ENCODE peak calls at places on chromosomes 3 and 15, in seven cellular contexts. Q, G, P, I, E, N and B are unnamed samples.

GRCh38 chr3:49173792-49174170 is 2.4 kb downstream of the KLHDC8B start:
- DNase-seq in Q (peak), G (peak), P (no peak), I (peak), E (no peak), N (no peak), B (peak)

GRCh38 chr3:40680685-40681657 is 156.2 kb downstream of the ZNF621 start:
- DNase-seq in Q (no peak), G (no peak), P (no peak), I (no peak), E (no peak), N (no peak), B (no peak)

GRCh38 chr3:143763568-143764162 is 84.6 kb downstream of the SLC9A9 start:
- DNase-seq in Q (no peak), G (peak), P (no peak), I (no peak), E (no peak), N (no peak), B (no peak)

GRCh38 chr3:53845103-53845880 is 927 bp downstream of the CHDH start:
- DNase-seq in Q (peak), G (peak), P (peak), I (peak), E (no peak), N (no peak), B (no peak)

GRCh38 chr3:76367281-76367680 is 581.9 kb upstream of the ZNF717 start:
- DNase-seq in Q (peak), G (no peak), P (no peak), I (no peak), E (no peak), N (no peak), B (no peak)

GRCh38 chr15:74261041-74261440 is 24.9 kb downstream of the CCDC33 start:
- DNase-seq in Q (no peak), G (no peak), P (no peak), I (no peak), E (no peak), N (no peak), B (no peak)

GRCh38 chr3:119235151-119235550 is 5.5 kb downstream of the B4GALT4 start:
- DNase-seq in Q (peak), G (peak), P (no peak), I (no peak), E (no peak), N (no peak), B (no peak)

GRCh38 chr3:23712656-23713559 is 92.8 kb upstream of the UBE2E1 start:
- DNase-seq in Q (peak), G (peak), P (peak), I (peak), E (no peak), N (no peak), B (no peak)

GRCh38 chr3:188947983-188948657 is 223.7 kb upstream of the TPRG1 start:
- DNase-seq in Q (peak), G (peak), P (peak), I (peak), E (no peak), N (no peak), B (peak)

GRCh38 chr3:48681974-48682610 is 3.6 kb downstream of the NCKIPSD start:
- DNase-seq in Q (no peak), G (no peak), P (no peak), I (no peak), E (no peak), N (no peak), B (no peak)

GRCh38 chr15:85860394-85861161 is 65.9 kb upstream of the KLHL25 start:
- DNase-seq in Q (no peak), G (no peak), P (no peak), I (no peak), E (no peak), N (no peak), B (no peak)

GRCh38 chr15:85867250-85867649 is 72.5 kb upstream of the KLHL25 start:
- DNase-seq in Q (no peak), G (no peak), P (no peak), I (no peak), E (no peak), N (no peak), B (no peak)

GRCh38 chr15:85870216-85871014 is 75.7 kb upstream of the KLHL25 start:
- DNase-seq in Q (no peak), G (no peak), P (no peak), I (no peak), E (no peak), N (no peak), B (no peak)

GRCh38 chr15:85869124-85869523 is 74.4 kb upstream of the KLHL25 start:
- DNase-seq in Q (no peak), G (no peak), P (no peak), I (no peak), E (no peak), N (no peak), B (no peak)

GRCh38 chr15:85865070-85865684 is 70.5 kb upstream of the KLHL25 start:
- DNase-seq in Q (peak), G (peak), P (peak), I (no peak), E (no peak), N (no peak), B (peak)
- TF ChIP-seq CTCF in Q (peak), G (peak), P (peak), I (peak), E (peak), N (no peak), B (peak)

GRCh38 chr15:84748274-84749110 is at the start of gene ZNF592:
- DNase-seq in Q (peak), G (peak), P (peak), I (peak), E (peak), N (peak), B (no peak)
- TF ChIP-seq CTCF in Q (no peak), G (no peak), P (peak), I (no peak), E (no peak), N (no peak), B (no peak)

GRCh38 chr3:54853573-54854404 is 74.1 kb downstream of the LRTM1 start:
- DNase-seq in Q (peak), G (peak), P (peak), I (peak), E (no peak), N (no peak), B (peak)

GRCh38 chr3:54847361-54847760 is 80.5 kb downstream of the LRTM1 start:
- DNase-seq in Q (no peak), G (no peak), P (no peak), I (no peak), E (no peak), N (no peak), B (no peak)

GRCh38 chr3:54856271-54856670 is 71.6 kb downstream of the LRTM1 start:
- DNase-seq in Q (no peak), G (no peak), P (no peak), I (no peak), E (no peak), N (no peak), B (no peak)

GRCh38 chr3:54846085-54846484 is 81.8 kb downstream of the LRTM1 start:
- DNase-seq in Q (no peak), G (no peak), P (no peak), I (no peak), E (no peak), N (no peak), B (no peak)

DNA sequence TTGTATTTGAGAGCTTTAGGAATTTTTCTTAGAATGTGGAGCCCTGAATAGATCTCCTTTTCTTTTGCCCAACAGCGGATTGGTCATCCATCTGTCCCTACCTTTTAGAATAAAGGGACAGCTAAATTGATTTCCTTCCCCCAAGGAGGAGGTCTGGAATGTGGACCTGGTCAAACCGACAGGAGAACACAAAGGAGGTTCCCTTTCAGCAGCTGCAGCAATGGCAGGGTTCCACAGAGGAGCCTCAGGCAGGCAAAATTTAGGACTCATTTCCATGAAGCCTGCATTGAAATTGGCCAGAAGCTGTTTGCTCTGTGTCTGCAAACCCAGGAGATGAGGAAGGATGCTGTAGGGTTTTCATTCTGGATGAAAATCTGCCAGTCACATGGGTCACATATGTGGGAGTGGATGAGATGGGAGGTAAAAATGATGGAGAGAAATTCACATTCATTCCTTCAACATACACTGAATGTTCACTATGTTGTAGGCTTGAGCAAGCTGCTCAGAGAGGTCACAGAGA is 77.3 kb downstream of the LRTM1 start:
- DNase-seq in Q (no peak), G (no peak), P (no peak), I (no peak), E (no peak), N (no peak), B (no peak)
- TF ChIP-seq CTCF in Q (no peak), G (no peak), P (no peak), I (no peak), E (no peak), N (no peak), B (no peak)

DNA sequence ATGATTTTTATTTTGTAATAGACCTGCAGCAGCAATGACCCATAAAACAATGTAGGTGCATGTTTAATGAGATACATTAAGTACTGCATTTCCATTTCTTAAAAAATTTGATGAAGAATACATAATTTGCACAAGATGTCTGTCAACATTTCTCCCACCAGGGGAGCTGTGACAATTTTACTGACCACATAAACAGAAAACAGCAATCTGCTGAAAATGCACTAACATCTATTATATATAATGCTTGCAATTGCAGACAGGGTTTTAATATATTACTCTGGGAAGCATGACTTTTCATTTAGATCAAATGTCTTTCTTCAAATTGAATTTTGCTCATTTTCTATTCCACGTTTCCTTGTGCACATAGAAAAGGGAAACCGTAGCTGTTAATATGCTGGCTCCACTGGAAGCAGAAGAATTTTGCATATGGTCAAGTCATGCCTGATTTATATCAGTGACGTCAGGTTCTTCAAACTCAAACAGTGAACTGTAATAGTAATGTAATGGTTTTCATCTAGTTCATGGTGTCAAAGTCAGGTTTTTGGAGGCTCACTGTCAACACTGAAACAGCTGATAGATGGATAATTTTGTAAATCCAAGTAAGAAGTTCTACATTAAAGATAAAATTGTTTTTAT is 79.8 kb upstream of the IGF1R start:
- DNase-seq in Q (no peak), G (peak), P (no peak), I (no peak), E (no peak), N (no peak), B (no peak)
- TF ChIP-seq CTCF in Q (peak), G (peak), P (peak), I (no peak), E (no peak), N (no peak), B (no peak)

GRCh38 chr15:59819047-59819446 is 129.9 kb upstream of the BNIP2 start:
- DNase-seq in Q (no peak), G (no peak), P (peak), I (no peak), E (no peak), N (no peak), B (no peak)
- TF ChIP-seq CTCF in Q (no peak), G (no peak), P (no peak), I (no peak), E (no peak), N (no peak), B (no peak)

GRCh38 chr3:60948488-60948887 is 302.8 kb downstream of the FHIT start:
- DNase-seq in Q (no peak), G (peak), P (no peak), I (no peak), E (no peak), N (no peak), B (no peak)
- TF ChIP-seq CTCF in Q (peak), G (no peak), P (no peak), I (no peak), E (no peak), N (no peak), B (peak)

DNA sequence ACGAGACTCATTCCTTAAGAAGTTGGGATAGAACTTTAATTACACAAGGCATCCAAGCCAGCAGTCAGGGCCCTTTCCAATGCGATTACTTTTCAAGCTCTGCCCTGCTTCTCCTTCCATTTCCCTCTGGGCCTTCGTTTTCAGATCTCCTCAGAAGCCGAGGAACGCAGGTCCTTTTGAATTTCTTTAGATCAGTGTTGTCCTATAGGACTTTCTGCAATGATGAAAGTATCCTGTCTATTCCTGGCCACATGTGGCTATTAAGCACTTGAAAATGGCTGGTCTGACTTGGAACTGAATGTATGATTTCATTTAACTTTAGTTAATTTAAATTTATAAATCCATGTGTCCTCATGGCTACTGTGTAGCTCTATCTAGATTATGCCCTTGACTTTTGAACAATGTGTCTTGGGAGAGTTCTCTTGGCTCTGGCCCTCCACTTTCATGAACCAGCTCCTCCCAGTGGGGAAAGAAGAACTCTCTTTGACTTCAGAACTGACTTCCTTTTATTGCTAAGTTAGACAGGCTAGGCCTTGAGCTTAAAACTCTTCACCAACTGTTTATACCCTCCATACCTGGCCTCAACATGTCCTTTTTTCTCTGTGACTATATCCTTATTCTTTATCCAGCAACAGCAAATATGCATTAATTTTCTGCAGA is 22.7 kb downstream of the TGFBR2 start:
- DNase-seq in Q (no peak), G (peak), P (no peak), I (no peak), E (no peak), N (no peak), B (no peak)
- TF ChIP-seq CTCF in Q (no peak), G (peak), P (no peak), I (peak), E (peak), N (peak), B (no peak)

GRCh38 chr15:82832601-82833209 is 23.3 kb downstream of the WHAMM start:
- DNase-seq in Q (peak), G (peak), P (peak), I (no peak), E (no peak), N (no peak), B (no peak)
- TF ChIP-seq CTCF in Q (no peak), G (no peak), P (no peak), I (no peak), E (no peak), N (no peak), B (no peak)

DNA sequence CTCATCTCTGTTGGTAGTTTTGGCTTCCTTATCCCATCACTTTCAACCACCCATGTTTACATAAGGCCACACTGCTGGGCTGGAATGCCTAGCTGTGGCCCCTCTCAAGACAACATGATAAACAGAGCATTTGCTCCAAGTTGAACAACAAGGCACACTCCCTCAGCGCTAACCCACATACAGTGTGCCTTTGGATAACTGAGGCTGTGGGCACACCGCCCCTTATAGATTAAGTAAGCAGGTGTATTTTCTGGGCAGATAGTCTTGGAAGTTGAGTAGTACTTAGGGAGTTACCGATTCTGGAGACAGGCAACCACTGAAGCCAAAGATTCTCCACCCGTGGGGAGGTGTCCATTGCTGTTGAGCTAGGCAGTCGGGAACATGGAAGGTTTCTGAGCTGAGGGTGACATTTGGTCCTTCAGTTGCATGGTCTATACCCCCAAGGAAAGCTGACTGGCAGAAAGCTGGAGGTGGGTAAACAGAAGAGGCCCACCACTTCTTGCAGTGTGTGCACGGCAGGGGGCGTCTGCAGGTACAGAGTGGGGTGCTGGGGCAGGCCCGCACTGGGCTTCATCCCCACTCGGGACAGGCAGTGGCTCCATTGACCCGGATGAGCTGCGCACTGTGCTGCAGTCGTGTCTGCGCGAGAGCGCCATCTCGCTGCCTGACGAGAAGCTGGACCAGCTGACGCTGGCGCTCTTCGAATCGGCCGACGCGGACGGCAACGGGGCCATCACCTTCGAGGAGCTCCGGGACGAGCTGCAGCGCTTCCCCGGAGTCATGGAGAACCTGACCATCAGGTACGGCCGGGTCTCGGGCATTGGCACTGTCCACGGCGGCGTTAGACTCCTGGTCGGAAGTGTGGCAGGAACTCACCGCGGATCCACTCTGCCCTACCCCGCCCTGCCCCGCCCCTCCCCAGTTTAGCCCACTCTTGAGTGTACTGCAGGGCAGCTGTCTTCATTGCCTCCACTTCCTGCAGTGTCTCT is 16.8 kb downstream of the NOX5 start:
- DNase-seq in Q (peak), G (peak), P (peak), I (peak), E (no peak), N (peak), B (peak)
- TF ChIP-seq CTCF in Q (no peak), G (peak), P (peak), I (peak), E (peak), N (peak), B (peak)

GRCh38 chr3:70064194-70064787 is 64.8 kb downstream of the SAMMSON start:
- DNase-seq in Q (no peak), G (peak), P (peak), I (no peak), E (no peak), N (no peak), B (no peak)

GRCh38 chr3:70069557-70069956 is 70.0 kb downstream of the SAMMSON start:
- DNase-seq in Q (no peak), G (no peak), P (no peak), I (no peak), E (no peak), N (no peak), B (no peak)

GRCh38 chr3:70061111-70061510 is 61.6 kb downstream of the SAMMSON start:
- DNase-seq in Q (no peak), G (no peak), P (no peak), I (no peak), E (no peak), N (no peak), B (no peak)

GRCh38 chr3:70067860-70068479 is 68.4 kb downstream of the SAMMSON start:
- DNase-seq in Q (peak), G (peak), P (no peak), I (no peak), E (no peak), N (no peak), B (no peak)

GRCh38 chr3:70065666-70066253 is 66.2 kb downstream of the SAMMSON start:
- DNase-seq in Q (no peak), G (no peak), P (peak), I (no peak), E (no peak), N (no peak), B (no peak)
- TF ChIP-seq CTCF in Q (peak), G (peak), P (no peak), I (no peak), E (no peak), N (no peak), B (peak)